ENCODE peak calls at places on chromosome 6, in four cellular contexts. E, C, Z and K are unnamed samples.

GRCh38 chr6:84516151-84516550 is 248.2 kb downstream of the TBX18 start:
- DNase-seq in Z (no peak), C (no peak), E (no peak), K (no peak)

GRCh38 chr6:22173311-22173710 is 123.5 kb downstream of the PRL start:
- DNase-seq in C (no peak), Z (no peak), E (no peak), K (no peak)

GRCh38 chr6:106913676-106914280 is 60.8 kb downstream of the CD24 start:
- DNase-seq in Z (no peak), E (peak), C (no peak), K (no peak)

GRCh38 chr6:44179072-44179536 is 20.5 kb downstream of the CAPN11 start:
- DNase-seq in C (no peak), E (no peak), Z (no peak), K (no peak)

GRCh38 chr6:108562503-108562993 is 1.8 kb downstream of the FOXO3 start:
- DNase-seq in C (peak), E (peak), Z (peak), K (peak)

GRCh38 chr6:45411959-45412358 is 34.2 kb upstream of the SUPT3H start:
- DNase-seq in Z (peak), C (no peak), E (peak), K (no peak)

GRCh38 chr6:35810831-35811698 is 5.9 kb downstream of the LHFPL5 start:
- DNase-seq in Z (peak), C (peak), E (peak), K (no peak)

GRCh38 chr6:50973464-50973863 is 154.8 kb downstream of the TFAP2B start:
- DNase-seq in E (no peak), C (no peak), Z (no peak), K (no peak)

GRCh38 chr6:166544294-166544605 is 42.2 kb downstream of the RAMACL start:
- DNase-seq in C (no peak), E (no peak), Z (no peak), K (no peak)

GRCh38 chr6:146913842-146914562 is 290.2 kb upstream of the STXBP5 start:
- DNase-seq in E (no peak), C (peak), Z (peak), K (peak)

GRCh38 chr6:149864578-149865535 is 698 bp upstream of the LRP11 start:
- DNase-seq in E (peak), Z (peak), C (no peak), K (peak)

GRCh38 chr6:142254513-142254912 is 47.3 kb upstream of the ADGRG6 start:
- DNase-seq in Z (no peak), C (no peak), E (no peak), K (no peak)

GRCh38 chr6:150327117-150327774 is 41.6 kb upstream of the IYD start:
- DNase-seq in Z (no peak), C (no peak), E (no peak), K (no peak)

GRCh38 chr6:165800337-165800736 is 137.3 kb upstream of the PDE10A start:
- DNase-seq in C (no peak), Z (no peak), E (no peak), K (no peak)

GRCh38 chr6:46592046-46592445 is 60.6 kb downstream of the CYP39A1 start:
- DNase-seq in C (no peak), E (no peak), Z (no peak), K (no peak)

GRCh38 chr6:25504661-25505060 is 147.4 kb upstream of the SCGN start:
- DNase-seq in Z (peak), E (peak), C (no peak), K (no peak)

GRCh38 chr6:9583946-9584345 is 830.9 kb downstream of the TFAP2A start:
- DNase-seq in E (peak), Z (no peak), C (no peak), K (no peak)

GRCh38 chr6:137903933-137904821 is 37.1 kb downstream of the TNFAIP3 start:
- DNase-seq in Z (no peak), E (no peak), C (peak), K (no peak)

GRCh38 chr6:101114703-101115102 is 233.6 kb upstream of the ASCC3 start:
- DNase-seq in Z (peak), C (peak), E (peak), K (peak)

GRCh38 chr6:107488875-107489635 is 862 bp upstream of the SOBP start:
- DNase-seq in Z (peak), E (peak), C (no peak), K (peak)

GRCh38 chr6:138107752-138108592 is 753 bp upstream of the PERP start:
- DNase-seq in C (no peak), Z (no peak), E (peak), K (peak)

GRCh38 chr6:168282985-168283685 is 36.4 kb downstream of the DACT2 start:
- DNase-seq in C (no peak), E (no peak), Z (no peak), K (no peak)

GRCh38 chr6:144006731-144007454 is 1.2 kb downstream of the PLAGL1 start:
- DNase-seq in E (no peak), Z (peak), C (no peak), K (peak)

GRCh38 chr6:106764353-106764980 is 135.1 kb downstream of the QRSL1 start:
- DNase-seq in Z (no peak), C (no peak), E (no peak), K (no peak)

GRCh38 chr6:11009353-11009752 is 34.8 kb downstream of the ELOVL2 start:
- DNase-seq in E (no peak), Z (peak), C (peak), K (no peak)

GRCh38 chr6:125120054-125120590 is 33.5 kb upstream of the TPD52L1 start:
- DNase-seq in Z (no peak), E (no peak), C (no peak), K (no peak)

GRCh38 chr6:63644668-63645326 is 9.2 kb downstream of the PHF3 start:
- DNase-seq in C (no peak), E (peak), Z (peak), K (no peak)

GRCh38 chr6:5179917-5180316 is 80.8 kb downstream of the LYRM4 start:
- DNase-seq in E (no peak), Z (no peak), C (no peak), K (no peak)

GRCh38 chr6:90454835-90455427 is 131.9 kb downstream of the MAP3K7 start:
- DNase-seq in C (no peak), E (no peak), Z (no peak), K (no peak)

GRCh38 chr6:8941578-8941977 is 506.2 kb upstream of the SLC35B3 start:
- DNase-seq in E (peak), C (no peak), Z (no peak), K (no peak)

GRCh38 chr6:128803911-128804310 is 79.0 kb upstream of the LAMA2 start:
- DNase-seq in C (no peak), Z (peak), E (no peak), K (no peak)

GRCh38 chr6:134622382-134623173 is 304.7 kb upstream of the SGK1 start:
- DNase-seq in E (no peak), Z (no peak), C (no peak), K (no peak)

GRCh38 chr6:30688569-30688968 is 2.1 kb upstream of the PPP1R18 start:
- DNase-seq in E (peak), Z (no peak), C (no peak), K (no peak)

GRCh38 chr6:42551202-42551601 is 12.6 kb upstream of the UBR2 start:
- DNase-seq in E (no peak), Z (no peak), C (no peak), K (no peak)

GRCh38 chr6:91152824-91153223 is 566.0 kb upstream of the MAP3K7 start:
- DNase-seq in Z (no peak), C (no peak), E (no peak), K (no peak)

GRCh38 chr6:27672113-27672799 is 199.4 kb upstream of the ZNF184 start:
- DNase-seq in Z (peak), C (no peak), E (peak), K (no peak)